ENCODE peak calls at places on chromosomes 7 and 10, in four cellular contexts. C is HTR-8/SVneo, H is heart right ventricle, W is cardiac muscle cell. T is an unnamed sample.

GRCh38 chr10:100362570-100363496 is 15.8 kb downstream of the SCD start:
- DNase-seq in C (no peak), H (no peak), W (no peak), T (no peak)

GRCh38 chr10:24718031-24718855 is 5.4 kb downstream of the ARHGAP21 start:
- DNase-seq in C (peak; percentile 53), H (no peak), W (no peak), T (peak; percentile 49)

GRCh38 chr7:18126274-18126673 is 98.6 kb upstream of the PRPS1L1 start:
- DNase-seq in C (no peak), H (no peak), W (no peak), T (no peak)

GRCh38 chr7:5426226-5426475 is 2.5 kb upstream of the TNRC18 start:
- DNase-seq in C (no peak), H (no peak), W (no peak), T (no peak)

GRCh38 chr7:66426996-66427395 is 201.7 kb upstream of the KCTD7 start:
- DNase-seq in C (no peak), H (no peak), W (no peak), T (no peak)

GRCh38 chr7:128405345-128406146 is 4.2 kb downstream of the IMPDH1 start:
- DNase-seq in C (no peak), H (peak; percentile 69), W (peak; percentile 66), T (peak; percentile 56)

GRCh38 chr10:119293368-119293767 is 86.0 kb downstream of the GRK5 start:
- DNase-seq in C (no peak), H (no peak), W (no peak), T (no peak)

GRCh38 chr7:4136036-4136435 is 546.1 kb upstream of the FOXK1 start:
- DNase-seq in C (no peak), H (no peak), W (no peak), T (no peak)

GRCh38 chr10:13915710-13916109 is 328.9 kb downstream of the PRPF18 start:
- DNase-seq in C (no peak), H (no peak), W (no peak), T (no peak)

GRCh38 chr10:33732176-33733025 is 397.9 kb upstream of the NRP1 start:
- DNase-seq in C (no peak), H (no peak), W (no peak), T (no peak)

GRCh38 chr7:91846436-91846835 is 34.1 kb downstream of the MTERF1 start:
- DNase-seq in C (no peak), H (no peak), W (no peak), T (no peak)

GRCh38 chr7:23918856-23919255 is 208.8 kb downstream of the STK31 start:
- DNase-seq in C (no peak), H (no peak), W (no peak), T (no peak)

GRCh38 chr7:107922891-107923290 is 31.9 kb downstream of the DLD start:
- DNase-seq in C (no peak), H (no peak), W (no peak), T (no peak)

GRCh38 chr7:150421831-150422230 is 28.6 kb upstream of the GIMAP8 start:
- DNase-seq in C (no peak), H (no peak), W (no peak), T (no peak)

GRCh38 chr7:5777932-5778331 is 3.5 kb downstream of the RNF216 start:
- DNase-seq in C (no peak), H (no peak), W (no peak), T (no peak)

GRCh38 chr10:76444034-76444800 is 1012.8 kb downstream of the LRMDA start:
- DNase-seq in C (no peak), H (no peak), W (no peak), T (no peak)

GRCh38 chr7:65827366-65827765 is 45.5 kb upstream of the VKORC1L1 start:
- DNase-seq in C (no peak), H (no peak), W (no peak), T (no peak)

GRCh38 chr7:100882201-100882600 is 7.3 kb downstream of the SRRT start:
- DNase-seq in C (no peak), H (no peak), W (no peak), T (no peak)

GRCh38 chr10:119872860-119873671 is 423 bp upstream of the MCMBP start:
- DNase-seq in C (peak; percentile 65), H (peak; percentile 93), W (peak; percentile 90), T (peak; percentile 39)

GRCh38 chr10:99560277-99561126 is 27.8 kb downstream of the NKX2-3 start:
- DNase-seq in C (peak; percentile 64), H (no peak), W (peak; percentile 90), T (no peak)

GRCh38 chr7:121480566-121481335 is 84.6 kb upstream of the FAM3C start:
- DNase-seq in C (no peak), H (no peak), W (peak; percentile 6), T (no peak)

GRCh38 chr7:1666779-1667565 is 3.1 kb upstream of the ELFN1 start:
- DNase-seq in C (no peak), H (peak; percentile 44), W (peak; percentile 77), T (peak; percentile 77)

GRCh38 chr10:35517431-35518181 is 87.5 kb upstream of the GJD4 start:
- DNase-seq in C (no peak), H (no peak), W (no peak), T (no peak)

GRCh38 chr7:72336887-72337821 is 75.0 kb downstream of the CALN1 start:
- DNase-seq in C (no peak), H (no peak), W (peak; percentile 13), T (no peak)

GRCh38 chr7:157274991-157275427 is 61.8 kb upstream of the DNAJB6 start:
- DNase-seq in C (no peak), H (no peak), W (no peak), T (no peak)

T was measured in T47D.